ENCODE peak calls at places on chromosomes 5 and 9, in four cellular contexts. F, N, D and U are unnamed samples.

GRCh38 chr9:108469654-108470053 is 386.1 kb downstream of the ACTL7B start:
- DNase-seq in F (peak; percentile 94), D (no peak), N (no peak), U (no peak)

GRCh38 chr5:88979244-88979643 is 96.3 kb upstream of the MEF2C start:
- DNase-seq in D (no peak), F (peak; percentile 15), N (no peak), U (peak; percentile 46)

GRCh38 chr9:68418259-68418845 is 61.9 kb downstream of the PGM5 start:
- DNase-seq in F (no peak), N (no peak), D (no peak), U (no peak)

GRCh38 chr5:140109818-140110733 is 3.8 kb upstream of the PURA start:
- DNase-seq in N (no peak), F (peak; percentile 33), D (no peak), U (no peak)

GRCh38 chr5:111513175-111513520 is 813 bp upstream of the STARD4 start:
- DNase-seq in N (no peak), F (no peak), D (no peak), U (no peak)

GRCh38 chr5:43305948-43306563 is 7.2 kb downstream of the HMGCS1 start:
- DNase-seq in N (no peak), D (no peak), F (peak; percentile 87), U (no peak)

GRCh38 chr9:113851860-113852259 is 24.2 kb upstream of the ZNF618 start:
- DNase-seq in F (no peak), D (no peak), N (no peak), U (no peak)

GRCh38 chr5:3377831-3378230 is 217.8 kb upstream of the IRX1 start:
- DNase-seq in N (no peak), D (no peak), F (no peak), U (no peak)

GRCh38 chr9:114856210-114856941 is 50.5 kb upstream of the TNFSF15 start:
- DNase-seq in F (peak; percentile 61), N (no peak), D (no peak), U (peak; percentile 93)

GRCh38 chr5:144142030-144142825 is 28.2 kb downstream of the YIPF5 start:
- DNase-seq in D (no peak), F (peak; percentile 71), N (no peak), U (peak; percentile 58)

GRCh38 chr9:103999375-104000062 is 94.6 kb upstream of the SMC2 start:
- DNase-seq in D (no peak), N (no peak), F (no peak), U (no peak)

GRCh38 chr5:80190960-80191359 is 64.9 kb downstream of the SERINC5 start:
- DNase-seq in F (no peak), D (no peak), N (no peak), U (no peak)

GRCh38 chr9:110135858-110136257 is 72.1 kb downstream of the C9orf152 start:
- DNase-seq in N (no peak), F (no peak), D (no peak), U (no peak)

GRCh38 chr9:37337301-37337905 is 85.1 kb upstream of the GRHPR start:
- DNase-seq in F (no peak), N (no peak), D (no peak), U (no peak)

GRCh38 chr9:69376651-69377050 is 51.6 kb downstream of the ENTREP1 start:
- DNase-seq in D (no peak), F (peak; percentile 79), N (peak; percentile 63), U (peak; percentile 70)

GRCh38 chr5:74167206-74167929 is 473.2 kb downstream of the ENC1 start:
- DNase-seq in F (peak; percentile 74), D (no peak), N (no peak), U (peak; percentile 41)

GRCh38 chr9:133705576-133705975 is 32.6 kb downstream of the SARDH start:
- DNase-seq in D (no peak), F (no peak), N (no peak), U (no peak)

GRCh38 chr9:85743290-85744128 is 1.8 kb upstream of the AGTPBP1 start:
- DNase-seq in F (peak; percentile 80), N (peak; percentile 41), D (no peak), U (peak; percentile 96)

GRCh38 chr5:113061851-113062631 is 85.4 kb downstream of the DCP2 start:
- DNase-seq in F (peak; percentile 64), N (no peak), D (no peak), U (no peak)

GRCh38 chr5:151706906-151707305 is 20.2 kb upstream of the SPARC start:
- DNase-seq in D (no peak), N (no peak), F (no peak), U (peak; percentile 88)

GRCh38 chr5:82540301-82540700 is 262.1 kb upstream of the RPS23 start:
- DNase-seq in D (no peak), N (no peak), F (no peak), U (no peak)

GRCh38 chr9:83199240-83199639 is 136.3 kb upstream of the RASEF start:
- DNase-seq in N (peak; percentile 39), F (peak; percentile 19), D (peak; percentile 39), U (no peak)

GRCh38 chr9:95373765-95374435 is 56.4 kb upstream of the FANCC start:
- DNase-seq in F (no peak), D (no peak), N (no peak), U (no peak)

GRCh38 chr9:115590016-115590415 is 472.1 kb upstream of the TNC start:
- DNase-seq in N (no peak), F (peak; percentile 96), D (no peak), U (peak; percentile 56)

GRCh38 chr9:91207889-91208651 is 153.6 kb downstream of the AUH start:
- DNase-seq in N (no peak), F (peak; percentile 84), D (no peak), U (no peak)

GRCh38 chr5:78907255-78907886 is 77.7 kb downstream of the ARSB start:
- DNase-seq in N (peak; percentile 78), F (peak; percentile 96), D (no peak), U (peak; percentile 57)

GRCh38 chr9:113220467-113221002 is 542 bp downstream of the FKBP15 start:
- DNase-seq in N (no peak), F (peak; percentile 6), D (peak; percentile 0), U (no peak)

GRCh38 chr5:95924720-95925119 is 36.9 kb downstream of the ELL2 start:
- DNase-seq in N (no peak), D (no peak), F (peak; percentile 87), U (peak; percentile 62)

GRCh38 chr5:127702913-127703575 is at the start of gene CCDC192:
- DNase-seq in F (no peak), D (no peak), N (no peak), U (no peak)

GRCh38 chr5:9546973-9547947 is 1.4 kb upstream of the SEMA5A start:
- DNase-seq in F (peak; percentile 75), D (no peak), N (no peak), U (no peak)

DNA sequence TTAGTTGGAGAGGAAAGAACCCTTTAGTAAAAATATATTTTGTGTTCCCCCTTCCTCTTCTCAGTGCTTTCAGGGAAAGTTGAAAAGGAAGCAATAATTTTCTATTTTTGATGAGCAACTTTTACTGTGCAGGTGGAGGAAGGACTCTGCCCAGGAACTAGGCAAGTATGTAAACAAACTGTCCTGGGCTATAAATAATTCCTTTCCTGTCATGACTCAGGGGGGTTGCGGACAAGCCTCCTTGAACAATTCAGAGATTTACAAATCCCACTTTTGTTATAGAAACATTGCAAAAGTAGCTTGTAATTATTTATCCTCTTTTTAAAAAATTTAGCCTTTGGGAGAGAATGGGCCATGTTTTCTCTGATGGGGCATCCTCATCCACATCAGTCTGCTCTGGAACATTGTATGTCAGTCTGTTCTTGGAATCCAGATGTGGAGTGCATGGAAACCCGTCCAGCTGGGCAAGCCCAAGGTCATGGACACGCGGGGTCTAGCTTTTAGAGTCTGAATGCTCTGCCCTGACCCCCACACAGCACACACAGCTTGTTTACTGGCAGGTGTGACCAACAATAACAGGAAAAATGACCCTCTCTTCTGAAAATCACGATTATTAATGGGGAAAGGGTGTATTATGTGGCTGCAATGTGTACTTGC is 127.6 kb downstream of the GADD45G start:
- DNase-seq in F (no peak), N (no peak), D (no peak), U (peak; percentile 30)
- H3K27ac ChIP-seq in F (no peak overlapping the region), N (no peak overlapping the region), D (no peak overlapping the region), U (no peak overlapping the region)

DNA sequence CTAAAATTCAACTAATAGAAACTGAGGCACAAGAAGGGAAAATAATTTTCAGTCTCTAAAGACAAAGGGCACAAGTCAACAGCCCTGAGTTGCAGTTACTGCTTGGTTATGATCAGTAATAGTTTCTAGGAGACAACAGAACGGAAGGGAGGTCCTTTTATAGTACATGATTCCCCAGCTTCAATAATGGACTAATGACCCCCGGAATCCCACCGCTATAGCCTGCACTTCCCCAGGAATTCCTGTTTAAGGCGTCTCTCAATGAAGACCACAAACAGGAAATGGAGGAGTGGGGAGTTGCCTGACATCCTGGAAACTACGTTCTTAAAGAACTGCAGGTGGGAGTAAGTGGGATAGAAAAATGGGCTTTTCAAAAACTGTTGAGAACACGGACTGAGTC is 60.6 kb downstream of the DIAPH1 start:
- DNase-seq in F (no peak), N (no peak), D (no peak), U (peak; percentile 19)
- H3K27ac ChIP-seq in F (peak overlapping the region; percentile 78), N (peak overlapping the region; percentile 0), D (no peak overlapping the region), U (peak overlapping the region; percentile 100)

DNA sequence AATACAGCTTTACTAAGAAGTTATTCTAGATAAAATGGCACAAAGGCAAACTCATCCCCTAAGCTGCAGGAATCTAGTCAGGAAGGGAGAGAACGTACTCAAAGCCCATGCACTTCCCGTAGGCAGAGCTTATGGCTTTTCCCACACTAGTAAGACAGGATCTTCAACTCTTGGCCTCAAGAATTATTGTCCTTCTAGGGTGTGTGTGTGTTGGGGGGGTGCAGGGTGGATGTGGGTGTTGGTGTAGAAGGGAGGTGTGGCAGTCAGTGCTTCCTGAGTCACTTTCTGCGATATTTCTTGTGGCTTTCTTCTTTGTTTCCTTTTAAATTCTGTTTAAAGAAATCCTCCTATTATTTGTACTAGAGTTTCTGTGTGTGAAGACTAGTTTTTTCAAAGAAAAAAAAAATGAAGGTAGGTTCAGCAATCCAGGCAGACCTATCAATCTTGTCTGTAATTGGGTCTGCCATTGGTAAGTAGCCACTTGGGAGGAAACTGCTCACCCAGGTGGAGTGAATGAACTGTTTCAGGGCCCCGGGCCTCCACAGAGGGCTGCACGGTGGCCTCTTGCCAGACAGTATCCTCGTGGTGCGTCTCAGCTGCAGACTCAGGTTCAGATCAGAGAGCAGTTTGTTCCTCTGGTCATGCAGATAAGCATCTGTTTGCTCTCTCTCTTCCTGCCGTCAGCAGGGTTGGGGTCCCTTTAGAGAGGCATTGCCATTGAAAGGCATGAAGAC is 131.8 kb downstream of the NPR3 start:
- DNase-seq in F (no peak), N (no peak), D (no peak), U (peak; percentile 44)
- H3K27ac ChIP-seq in F (no peak overlapping the region), N (no peak overlapping the region), D (no peak overlapping the region), U (peak overlapping the region; percentile 57)

GRCh38 chr9:128099932-128100491 is 27.5 kb downstream of the PTGES2 start:
- DNase-seq in D (no peak), N (no peak), F (no peak), U (no peak)
- H3K27ac ChIP-seq in D (no peak overlapping the region), N (no peak overlapping the region), F (peak overlapping the region; percentile 99), U (no peak overlapping the region)

DNA sequence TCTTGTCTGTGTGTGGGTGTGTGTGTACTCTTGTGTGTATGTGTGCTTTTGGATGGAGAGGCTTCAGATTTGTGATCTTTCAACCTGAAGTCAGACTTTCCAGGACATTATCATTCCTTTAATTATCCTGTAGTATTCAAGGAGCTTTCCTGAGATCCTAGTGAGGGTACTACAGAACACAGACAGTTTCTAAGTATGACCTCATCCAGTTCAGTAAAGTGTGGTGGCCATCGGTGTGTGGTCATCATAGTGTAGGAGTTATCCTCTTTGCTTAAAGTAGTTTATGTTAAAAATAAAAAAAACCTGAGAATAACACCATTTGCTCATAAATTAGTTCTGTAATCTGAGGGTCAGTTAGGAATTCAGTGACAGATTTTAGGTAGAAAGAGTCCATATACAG is 478.0 kb upstream of the ACTBL2 start:
- DNase-seq in F (no peak), D (no peak), N (no peak), U (no peak)
- H3K27ac ChIP-seq in F (no peak overlapping the region), D (no peak overlapping the region), N (no peak overlapping the region), U (no peak overlapping the region)

GRCh38 chr9:21075484-21075883 is 2.3 kb downstream of the IFNB1 start:
- DNase-seq in N (no peak), D (no peak), F (no peak), U (no peak)
- H3K27ac ChIP-seq in N (no peak overlapping the region), D (no peak overlapping the region), F (no peak overlapping the region), U (no peak overlapping the region)